ENCODE peak calls at places on chromosomes 16 and 17, in five cellular contexts. W is GM23338, C is HCT116, P is PC-3, F is hepatocyte. B is an unnamed sample.

GRCh38 chr16:82043680-82044584 is 8.9 kb downstream of the HSD17B2 start:
- DNase-seq in P (peak; percentile 52), C (no peak), W (no peak), F (no peak), B (peak; percentile 94)

GRCh38 chr17:75116681-75117080 is 6.9 kb downstream of the ARMC7 start:
- DNase-seq in W (no peak), C (no peak), P (no peak), F (no peak), B (no peak)

GRCh38 chr16:53805113-53805512 is 101.2 kb downstream of the FTO start:
- DNase-seq in C (no peak), F (no peak), W (no peak), P (no peak), B (no peak)

GRCh38 chr16:69329369-69330285 is 761 bp downstream of the PDF start:
- DNase-seq in P (peak; percentile 14), F (peak; percentile 60), W (peak; percentile 45), C (no peak), B (peak; percentile 53)

GRCh38 chr17:40520991-40521453 is 19.6 kb upstream of the TNS4 start:
- DNase-seq in F (no peak), C (no peak), W (no peak), P (no peak), B (no peak)

GRCh38 chr16:27489906-27490305 is 59.8 kb downstream of the GTF3C1 start:
- DNase-seq in F (no peak), W (no peak), P (no peak), C (no peak), B (no peak)

GRCh38 chr17:27956601-27957445 is 63.7 kb upstream of the LYRM9 start:
- DNase-seq in F (peak; percentile 19), P (no peak), C (no peak), W (peak; percentile 46), B (peak; percentile 43)

GRCh38 chr17:2041561-2042354 is at the start of gene OVCA2:
- DNase-seq in C (peak; percentile 90), F (peak; percentile 98), W (peak; percentile 98), P (peak; percentile 95), B (peak; percentile 99)

GRCh38 chr17:27582696-27583095 is 48.3 kb upstream of the LGALS9 start:
- DNase-seq in P (no peak), F (no peak), C (no peak), W (no peak), B (no peak)

GRCh38 chr16:11112723-11113348 is 143.2 kb downstream of the SOCS1 start:
- DNase-seq in W (no peak), C (no peak), F (no peak), P (no peak), B (no peak)

GRCh38 chr16:74679983-74680382 is 13.3 kb upstream of the RFWD3 start:
- DNase-seq in W (no peak), F (no peak), P (no peak), C (no peak), B (no peak)

GRCh38 chr16:84049403-84050060 is 6.9 kb upstream of the SLC38A8 start:
- DNase-seq in P (no peak), F (no peak), C (no peak), W (no peak), B (no peak)

GRCh38 chr17:12789075-12789975 is at the start of gene ARHGAP44:
- DNase-seq in F (peak; percentile 85), W (peak; percentile 89), P (peak; percentile 44), C (peak; percentile 46), B (peak; percentile 76)

GRCh38 chr16:87465306-87465705 is 27.5 kb downstream of the ZCCHC14 start:
- DNase-seq in P (peak; percentile 84), C (no peak), W (no peak), F (peak; percentile 79), B (peak; percentile 93)

GRCh38 chr16:55225972-55226542 is 97.9 kb upstream of the IRX6 start:
- DNase-seq in P (no peak), F (no peak), C (no peak), W (no peak), B (no peak)

GRCh38 chr17:72719582-72720493 is 372.6 kb downstream of the SLC39A11 start:
- DNase-seq in C (no peak), P (no peak), F (no peak), W (no peak), B (no peak)

GRCh38 chr16:84922351-84923135 is 88.8 kb downstream of the ZDHHC7 start:
- DNase-seq in F (no peak), W (no peak), P (no peak), C (no peak), B (no peak)

GRCh38 chr17:15498107-15498506 is 30.7 kb upstream of the CDRT4 start:
- DNase-seq in P (peak; percentile 41), F (no peak), W (peak; percentile 51), C (no peak), B (peak; percentile 36)

GRCh38 chr17:29514792-29515191 is 52.0 kb downstream of the ABHD15 start:
- DNase-seq in W (no peak), C (no peak), P (no peak), F (no peak), B (peak; percentile 22)

GRCh38 chr17:62832405-62832804 is 24.3 kb upstream of the MARCHF10 start:
- DNase-seq in P (no peak), F (no peak), W (no peak), C (no peak), B (no peak)

GRCh38 chr17:69088643-69089200 is 28.0 kb upstream of the ABCA9 start:
- DNase-seq in P (no peak), C (no peak), W (no peak), F (no peak), B (no peak)

GRCh38 chr17:69093995-69094394 is 33.3 kb upstream of the ABCA9 start:
- DNase-seq in C (no peak), P (no peak), W (no peak), F (no peak), B (no peak)

GRCh38 chr17:69098635-69099034 is 37.9 kb upstream of the ABCA9 start:
- DNase-seq in C (no peak), F (no peak), W (no peak), P (no peak), B (no peak)

GRCh38 chr17:69090365-69090764 is 29.6 kb upstream of the ABCA9 start:
- DNase-seq in W (no peak), P (no peak), C (no peak), F (no peak), B (peak; percentile 8)

GRCh38 chr17:69093279-69093789 is 32.6 kb upstream of the ABCA9 start:
- DNase-seq in F (no peak), W (no peak), P (no peak), C (no peak), B (no peak)
- TF ChIP-seq EZH2phosphoT487 in F (no peak), W (no peak), P (no peak), C (no peak), B (no peak)

GRCh38 chr17:77957869-77958715 is at the start of gene TNRC6C:
- DNase-seq in F (peak; percentile 100), C (peak; percentile 98), P (peak; percentile 97), W (peak; percentile 100), B (peak; percentile 100)
- TF ChIP-seq EZH2 in F (no peak), C (no peak), P (peak; percentile 50), W (no peak), B (no peak)

DNA sequence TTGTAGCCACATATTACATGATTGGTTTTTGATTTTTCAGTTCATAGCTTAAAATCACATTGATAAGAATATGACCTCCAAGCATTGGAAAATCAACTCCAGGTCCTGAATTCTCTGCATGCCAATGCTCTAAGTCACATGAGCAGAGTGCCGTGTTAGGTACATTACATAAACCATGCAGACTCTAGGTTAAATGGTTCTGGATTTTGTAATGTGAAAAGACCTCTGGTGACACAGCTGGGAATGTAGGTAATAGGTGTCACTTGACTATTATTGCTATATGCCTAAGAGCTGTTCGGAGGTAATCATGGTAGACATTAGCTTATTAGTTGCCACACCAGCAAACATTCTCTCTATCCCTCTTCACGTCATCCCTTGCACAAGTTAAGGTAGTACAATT is 231.1 kb upstream of the SALL1 start:
- DNase-seq in F (no peak), W (no peak), C (no peak), P (no peak), B (no peak)
- H2AFZ ChIP-seq in F (no peak overlapping the region), W (no peak overlapping the region), C (no peak overlapping the region), P (no peak overlapping the region), B (no peak overlapping the region)

DNA sequence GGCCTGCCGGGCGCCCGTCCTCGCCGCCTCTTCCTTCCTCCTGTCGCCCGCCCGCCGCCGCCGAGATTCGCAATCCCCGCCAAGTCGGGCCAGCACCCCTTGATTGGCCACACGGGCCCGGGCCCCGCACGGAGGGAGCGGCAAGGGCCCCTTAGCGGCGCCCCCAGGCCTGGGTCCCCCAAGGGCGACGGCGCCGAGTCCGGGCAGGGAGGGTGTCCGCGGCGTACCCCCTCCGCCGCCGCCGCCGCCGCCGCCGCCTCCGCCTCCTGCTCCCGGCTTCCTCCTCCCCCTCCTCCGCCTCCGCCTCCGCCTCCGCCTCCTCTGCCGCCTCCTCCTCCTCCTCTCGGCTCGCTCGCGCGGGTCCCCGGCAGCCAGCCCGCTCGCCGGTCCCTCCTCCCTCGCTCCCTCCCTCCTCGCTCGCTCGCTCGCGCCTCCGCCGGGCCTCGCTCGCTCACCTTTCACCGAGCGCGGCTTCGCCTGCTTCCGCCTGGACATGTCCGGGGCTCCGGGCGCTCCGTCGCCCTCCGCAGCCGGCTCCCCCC is 561 bp downstream of the ZNF423 start:
- DNase-seq in P (peak; percentile 46), C (no peak), F (peak; percentile 94), W (peak; percentile 87), B (peak; percentile 68)
- TF ChIP-seq EZH2phosphoT487 in P (no peak), C (no peak), F (no peak), W (no peak), B (peak; percentile 38)

DNA sequence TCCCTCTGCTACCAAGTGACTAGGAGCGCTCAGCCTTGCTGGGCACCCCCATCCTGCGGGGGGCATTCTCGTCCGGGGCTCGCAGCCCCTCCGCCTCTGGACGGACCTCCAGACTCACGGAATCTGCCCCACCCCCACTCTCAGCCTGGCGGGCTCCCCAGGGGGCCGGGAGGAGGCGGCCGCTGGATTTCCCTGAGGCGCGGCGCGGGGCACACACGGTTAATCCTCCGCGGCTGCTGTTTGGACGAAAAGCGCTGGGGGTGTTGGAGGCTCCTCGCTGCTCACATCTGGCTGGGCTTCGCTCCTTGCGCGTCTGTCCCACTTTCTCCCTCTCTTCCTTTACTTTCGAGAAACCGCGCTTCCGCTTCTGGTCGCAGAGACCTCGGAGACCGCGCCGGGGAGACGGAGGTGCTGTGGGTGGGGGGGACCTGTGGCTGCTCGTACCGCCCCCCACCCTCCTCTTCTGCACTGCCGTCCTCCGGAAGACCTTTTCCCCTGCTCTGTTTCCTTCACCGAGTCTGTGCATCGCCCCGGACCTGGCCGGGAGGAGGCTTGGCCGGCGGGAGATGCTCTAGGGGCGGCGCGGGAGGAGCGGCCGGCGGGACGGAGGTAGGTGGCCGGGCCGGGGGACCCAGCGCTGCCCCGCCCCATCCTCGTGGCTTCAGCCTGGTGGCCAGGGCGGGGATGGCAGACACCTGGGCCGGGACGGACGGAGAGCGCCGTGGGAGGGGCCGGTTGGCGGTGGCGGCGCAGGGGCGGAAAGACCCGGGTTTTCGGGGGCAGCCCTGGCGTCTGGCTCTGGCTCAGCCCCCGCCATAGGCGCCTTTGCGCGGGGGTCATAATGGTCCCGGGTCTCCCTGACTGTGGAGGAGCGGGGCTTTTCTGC is at the start of gene C1QTNF1:
- DNase-seq in C (no peak), W (peak; percentile 87), P (peak; percentile 75), F (peak; percentile 75), B (peak; percentile 78)
- TF ChIP-seq EZH2 in C (no peak), W (peak; percentile 50), P (no peak), F (no peak), B (no peak)

B was measured in GM23248.